ENCODE peak calls at places on chromosomes 16 and 17, in six cellular contexts. C is HuH-7; M is fibroblast of mammary gland; G is neural progenitor cell; J is stimulated activated CD8-positive, alpha-beta memory T cell treated with anti-CD3 and anti-CD28 coated beads, Interleukin-4, amount 100 ng/mL, for 1 hour; O is RCC 7860. H is an unnamed sample.
A peak's percentile ranks its signal among the peaks of the same experiment; 100 is the strongest.

GRCh38 chr16:12573730-12574383 is 229.8 kb downstream of the CPPED1 start:
- DNase-seq in C (peak; percentile 78), G (peak; percentile 70), J (peak; percentile 14), M (peak; percentile 30), O (peak; percentile 59), H (peak; percentile 50)

GRCh38 chr17:82491533-82491932 is 28.0 kb upstream of the FOXK2 start:
- DNase-seq in C (no peak), J (no peak), M (no peak), G (no peak), O (no peak), H (no peak)

GRCh38 chr17:36837616-36838272 is 99.5 kb upstream of the LHX1 start:
- DNase-seq in M (no peak), G (peak; percentile 70), O (no peak), J (no peak), C (no peak), H (no peak)

GRCh38 chr17:8283356-8283755 is 5.1 kb upstream of the RANGRF start:
- DNase-seq in M (no peak), C (no peak), O (no peak), G (no peak), J (no peak), H (peak; percentile 8)

GRCh38 chr17:49959183-49959935 is 9.6 kb upstream of the DLX4 start:
- DNase-seq in M (no peak), G (no peak), O (peak; percentile 53), J (no peak), C (no peak), H (no peak)

GRCh38 chr17:56715613-56716357 is 117.9 kb downstream of the C17orf67 start:
- DNase-seq in O (peak; percentile 55), M (peak; percentile 74), G (peak; percentile 92), J (peak; percentile 51), C (peak; percentile 73), H (peak; percentile 78)

GRCh38 chr17:26818736-26819135 is 475.2 kb upstream of the WSB1 start:
- DNase-seq in G (peak; percentile 4), O (peak; percentile 29), C (no peak), M (peak; percentile 26), J (no peak), H (peak; percentile 25)

GRCh38 chr17:78853926-78854394 is 13.3 kb upstream of the USP36 start:
- DNase-seq in J (no peak), G (no peak), C (no peak), O (no peak), M (no peak), H (no peak)

GRCh38 chr17:8464941-8465340 is 29.3 kb downstream of the NDEL1 start:
- DNase-seq in C (no peak), O (no peak), M (no peak), J (no peak), G (no peak), H (no peak)

H was measured in iris pigment epithelial cell.